ENCODE peak calls at places on chromosomes 1 and 21, in seven cellular contexts. W, G, K, A, I, M and T are unnamed samples.

GRCh38 chr1:61433646-61434045 is 291.3 kb downstream of the TM2D1 start:
- DNase-seq in W (no peak), G (no peak), K (no peak), A (no peak), I (no peak), M (no peak), T (no peak)

GRCh38 chr1:67748630-67749029 is 63.6 kb downstream of the GADD45A start:
- DNase-seq in W (no peak), G (no peak), K (peak), A (no peak), I (no peak), M (no peak), T (peak)

GRCh38 chr1:93631626-93632365 is 49.8 kb downstream of the BCAR3 start:
- DNase-seq in W (no peak), G (no peak), K (no peak), A (no peak), I (no peak), M (no peak), T (no peak)

GRCh38 chr1:41868241-41868953 is 50.3 kb downstream of the HIVEP3 start:
- DNase-seq in W (no peak), G (no peak), K (no peak), A (no peak), I (no peak), M (no peak), T (no peak)

GRCh38 chr1:152050886-152051764 is 14.3 kb upstream of the S100A11 start:
- DNase-seq in W (no peak), G (no peak), K (peak), A (no peak), I (no peak), M (no peak), T (no peak)

GRCh38 chr1:235411489-235412486 is 44.6 kb downstream of the TBCE start:
- DNase-seq in W (no peak), G (no peak), K (no peak), A (no peak), I (no peak), M (no peak), T (no peak)

GRCh38 chr1:78687914-78688313 is 38.3 kb downstream of the IFI44 start:
- DNase-seq in W (no peak), G (no peak), K (peak), A (no peak), I (no peak), M (no peak), T (no peak)

GRCh38 chr1:63004868-63005267 is 220.9 kb downstream of the ATG4C start:
- DNase-seq in W (no peak), G (no peak), K (no peak), A (no peak), I (no peak), M (no peak), T (peak)

GRCh38 chr1:78716186-78716585 is 66.6 kb downstream of the IFI44 start:
- DNase-seq in W (no peak), G (no peak), K (peak), A (no peak), I (no peak), M (no peak), T (peak)

GRCh38 chr1:1364266-1364665 is 5.9 kb upstream of the MXRA8 start:
- DNase-seq in W (no peak), G (no peak), K (no peak), A (peak), I (peak), M (no peak), T (no peak)

GRCh38 chr21:45416619-45417018 is 11.7 kb downstream of the COL18A1 start:
- DNase-seq in W (no peak), G (no peak), K (no peak), A (peak), I (no peak), M (no peak), T (no peak)

GRCh38 chr1:93255222-93256079 is 74.9 kb downstream of the CCDC18 start:
- DNase-seq in W (no peak), G (no peak), K (peak), A (no peak), I (no peak), M (no peak), T (peak)

GRCh38 chr1:15038232-15039016 is 115.1 kb upstream of the TMEM51 start:
- DNase-seq in W (no peak), G (no peak), K (peak), A (no peak), I (no peak), M (no peak), T (no peak)

GRCh38 chr1:34266127-34266951 is 89.6 kb downstream of the C1orf94 start:
- DNase-seq in W (no peak), G (no peak), K (no peak), A (no peak), I (no peak), M (no peak), T (no peak)

GRCh38 chr21:42509239-42509638 is 4.4 kb upstream of the SLC37A1 start:
- DNase-seq in W (no peak), G (peak), K (no peak), A (no peak), I (no peak), M (no peak), T (no peak)

GRCh38 chr1:38474738-38475623 is 384.6 kb downstream of the RRAGC start:
- DNase-seq in W (no peak), G (no peak), K (no peak), A (no peak), I (no peak), M (no peak), T (no peak)

GRCh38 chr1:167713330-167714081 is 8.3 kb upstream of the MPZL1 start:
- DNase-seq in W (no peak), G (no peak), K (peak), A (peak), I (no peak), M (no peak), T (no peak)

GRCh38 chr1:196403803-196404690 is 204.2 kb downstream of the KCNT2 start:
- DNase-seq in W (no peak), G (no peak), K (no peak), A (no peak), I (no peak), M (no peak), T (peak)

GRCh38 chr1:117284408-117285215 is 73.9 kb upstream of the VTCN1 start:
- DNase-seq in W (no peak), G (no peak), K (peak), A (no peak), I (no peak), M (no peak), T (peak)

GRCh38 chr1:201072149-201072548 is 40.1 kb downstream of the CACNA1S start:
- DNase-seq in W (no peak), G (no peak), K (no peak), A (no peak), I (no peak), M (no peak), T (peak)

GRCh38 chr1:172977296-172978027 is 73.3 kb downstream of the TNFSF18 start:
- DNase-seq in W (no peak), G (no peak), K (no peak), A (no peak), I (no peak), M (no peak), T (no peak)

GRCh38 chr21:33025106-33025470 is 647 bp upstream of the OLIG2 start:
- DNase-seq in W (no peak), G (no peak), K (no peak), A (no peak), I (no peak), M (no peak), T (no peak)

GRCh38 chr1:53339736-53340385 is 12.0 kb upstream of the LRP8 start:
- DNase-seq in W (peak), G (no peak), K (no peak), A (no peak), I (no peak), M (no peak), T (no peak)

GRCh38 chr1:34591751-34592629 is 162.9 kb upstream of the GJB5 start:
- DNase-seq in W (no peak), G (no peak), K (no peak), A (no peak), I (no peak), M (no peak), T (no peak)

GRCh38 chr21:14987370-14988170 is 77.2 kb downstream of the NRIP1 start:
- DNase-seq in W (no peak), G (no peak), K (no peak), A (no peak), I (no peak), M (no peak), T (no peak)

GRCh38 chr1:206895320-206895719 is 1.9 kb upstream of the IL24 start:
- DNase-seq in W (no peak), G (no peak), K (no peak), A (no peak), I (peak), M (no peak), T (no peak)

GRCh38 chr1:204288061-204288588 is 71.6 kb downstream of the PLEKHA6 start:
- DNase-seq in W (peak), G (peak), K (no peak), A (peak), I (peak), M (peak), T (no peak)
- H3K4me3 ChIP-seq in W (peak), G (peak), K (no peak), A (peak), I (peak), M (peak), T (no peak)

DNA sequence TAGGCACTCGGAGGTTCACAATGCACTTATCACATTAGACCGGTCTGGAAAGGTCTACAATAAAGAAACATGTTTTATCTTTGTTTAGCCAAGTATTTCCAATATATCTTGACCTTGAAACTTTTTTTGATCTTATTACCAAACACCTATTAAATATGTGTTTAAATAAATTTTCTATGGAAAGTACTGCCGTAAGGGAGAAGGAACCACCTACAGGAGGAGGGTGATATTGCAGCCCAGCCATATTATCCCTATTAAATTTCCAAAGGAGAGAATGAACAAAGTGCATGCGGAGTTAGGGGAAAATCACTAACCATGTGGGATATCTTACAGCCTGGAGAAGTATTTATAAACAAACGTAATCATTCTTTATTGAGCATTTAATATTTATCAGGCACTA is 14.5 kb downstream of the BRINP2 start:
- DNase-seq in W (no peak), G (no peak), K (peak), A (no peak), I (no peak), M (no peak), T (peak)
- TF ChIP-seq CTCF in W (no peak), G (peak), K (peak), A (no peak), I (no peak), M (peak), T (peak)

GRCh38 chr1:30757196-30757949 is at the start of gene LAPTM5:
- DNase-seq in W (peak), G (peak), K (no peak), A (no peak), I (no peak), M (peak), T (peak)
- H3K4me3 ChIP-seq in W (no peak), G (peak), K (no peak), A (no peak), I (peak), M (peak), T (no peak)

GRCh38 chr1:171141336-171142051 is 43.6 kb upstream of the FMO2 start:
- DNase-seq in W (peak), G (peak), K (peak), A (no peak), I (peak), M (peak), T (peak)
- TF ChIP-seq CTCF in W (peak), G (peak), K (peak), A (no peak), I (no peak), M (no peak), T (peak)

GRCh38 chr1:178579095-178579494 is 66.2 kb downstream of the TEX35 start:
- DNase-seq in W (no peak), G (no peak), K (no peak), A (no peak), I (no peak), M (no peak), T (no peak)
- H3K4me3 ChIP-seq in W (no peak), G (no peak), K (no peak), A (no peak), I (no peak), M (no peak), T (no peak)

GRCh38 chr1:56416385-56416972 is 162.9 kb downstream of the PLPP3 start:
- DNase-seq in W (no peak), G (no peak), K (no peak), A (no peak), I (no peak), M (no peak), T (no peak)
- TF ChIP-seq CTCF in W (no peak), G (no peak), K (no peak), A (no peak), I (no peak), M (no peak), T (peak)

GRCh38 chr1:165880993-165881392 is 53.6 kb downstream of the UCK2 start:
- DNase-seq in W (no peak), G (no peak), K (no peak), A (no peak), I (no peak), M (no peak), T (no peak)

GRCh38 chr1:165883056-165883455 is 55.6 kb downstream of the UCK2 start:
- DNase-seq in W (no peak), G (no peak), K (no peak), A (no peak), I (no peak), M (no peak), T (no peak)

GRCh38 chr1:165879946-165880345 is 52.5 kb downstream of the UCK2 start:
- DNase-seq in W (no peak), G (no peak), K (no peak), A (no peak), I (no peak), M (no peak), T (no peak)

GRCh38 chr1:165884009-165884689 is 56.7 kb downstream of the UCK2 start:
- DNase-seq in W (no peak), G (no peak), K (no peak), A (no peak), I (no peak), M (no peak), T (no peak)

DNA sequence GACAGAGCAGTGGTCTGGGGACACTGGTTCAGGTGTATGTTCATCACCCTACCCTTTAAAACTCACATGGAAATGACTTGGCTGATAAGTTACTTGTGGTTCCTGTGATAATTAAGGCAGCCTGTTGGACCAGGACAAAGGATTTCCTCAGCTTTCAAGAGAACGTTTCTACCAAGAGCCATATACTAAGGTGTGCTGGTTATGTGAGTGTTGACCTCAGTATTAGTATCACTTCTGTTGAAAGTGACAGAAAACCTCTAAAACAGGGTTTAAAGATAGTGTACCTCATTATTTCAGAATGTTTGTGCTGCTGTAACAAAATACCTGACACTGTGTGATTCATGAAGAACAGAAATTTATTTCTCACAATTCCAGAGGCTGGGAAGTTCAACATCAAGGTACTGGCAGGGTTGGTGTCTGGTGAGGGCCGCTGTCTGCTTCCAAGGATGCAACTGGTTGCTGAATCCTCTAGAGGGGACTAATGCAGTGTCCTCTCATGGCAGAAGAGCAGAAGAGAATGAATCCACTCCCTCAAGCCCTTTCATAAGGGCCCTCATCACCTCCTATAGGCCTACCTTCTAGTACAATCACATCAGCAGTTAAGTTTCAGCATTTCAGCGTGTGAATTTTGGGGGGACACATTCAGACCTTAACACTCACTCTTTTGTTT is 54.9 kb downstream of the UCK2 start:
- DNase-seq in W (no peak), G (no peak), K (no peak), A (no peak), I (no peak), M (no peak), T (no peak)
- H3K4me3 ChIP-seq in W (no peak), G (no peak), K (no peak), A (no peak), I (no peak), M (no peak), T (no peak)